ENCODE peak calls at places on chromosomes 7 and 10, in nine cellular contexts. One of them, this sample, is unnamed.

GRCh38 chr10:119211176-119211575 is 3.8 kb downstream of the GRK5 start:
- DNase-seq in GM23338: no peak
- DNase-seq in stomach: no peak
- DNase-seq in K562: no peak
- DNase-seq in transverse colon: no peak
- DNase-seq in prostate gland: no peak
- DNase-seq in esophagus muscularis mucosa: no peak
- DNase-seq in spleen: no peak
- DNase-seq in HCT116: no peak
- DNase-seq in this sample: no peak

GRCh38 chr10:117216611-117217195 is 19.4 kb downstream of the KCNK18 start:
- DNase-seq in stomach: peak
- DNase-seq in GM23338: peak
- DNase-seq in HCT116: peak
- DNase-seq in K562: peak
- DNase-seq in esophagus muscularis mucosa: no peak
- DNase-seq in prostate gland: peak
- DNase-seq in spleen: peak
- DNase-seq in transverse colon: peak
- DNase-seq in this sample: peak

GRCh38 chr7:129843982-129844840 is 108.5 kb downstream of the UBE2H start:
- DNase-seq in GM23338: peak
- DNase-seq in K562: peak
- DNase-seq in spleen: no peak
- DNase-seq in esophagus muscularis mucosa: no peak
- DNase-seq in transverse colon: no peak
- DNase-seq in stomach: no peak
- DNase-seq in prostate gland: no peak
- DNase-seq in HCT116: no peak
- DNase-seq in this sample: no peak

GRCh38 chr7:14687777-14688176 is 214.8 kb downstream of the DGKB start:
- DNase-seq in stomach: no peak
- DNase-seq in K562: no peak
- DNase-seq in HCT116: no peak
- DNase-seq in transverse colon: no peak
- DNase-seq in spleen: no peak
- DNase-seq in GM23338: no peak
- DNase-seq in prostate gland: no peak
- DNase-seq in esophagus muscularis mucosa: no peak
- DNase-seq in this sample: no peak

GRCh38 chr7:156005202-156005821 is 193.0 kb upstream of the SHH start:
- DNase-seq in prostate gland: no peak
- DNase-seq in GM23338: no peak
- DNase-seq in transverse colon: no peak
- DNase-seq in spleen: no peak
- DNase-seq in esophagus muscularis mucosa: no peak
- DNase-seq in HCT116: no peak
- DNase-seq in K562: no peak
- DNase-seq in stomach: peak
- DNase-seq in this sample: no peak

GRCh38 chr10:6239213-6239991 is 36.7 kb downstream of the PFKFB3 start:
- DNase-seq in stomach: peak
- DNase-seq in esophagus muscularis mucosa: no peak
- DNase-seq in K562: peak
- DNase-seq in GM23338: no peak
- DNase-seq in prostate gland: no peak
- DNase-seq in HCT116: peak
- DNase-seq in transverse colon: peak
- DNase-seq in spleen: no peak
- DNase-seq in this sample: peak

GRCh38 chr7:18939771-18940576 is 177.5 kb downstream of the TWIST1 start:
- DNase-seq in HCT116: no peak
- DNase-seq in stomach: no peak
- DNase-seq in spleen: no peak
- DNase-seq in prostate gland: no peak
- DNase-seq in transverse colon: no peak
- DNase-seq in GM23338: peak
- DNase-seq in K562: no peak
- DNase-seq in esophagus muscularis mucosa: no peak
- DNase-seq in this sample: no peak

GRCh38 chr10:29266641-29267040 is 22.2 kb upstream of the LYZL1 start:
- DNase-seq in K562: no peak
- DNase-seq in GM23338: peak
- DNase-seq in HCT116: no peak
- DNase-seq in prostate gland: no peak
- DNase-seq in esophagus muscularis mucosa: no peak
- DNase-seq in stomach: no peak
- DNase-seq in spleen: no peak
- DNase-seq in transverse colon: no peak
- DNase-seq in this sample: no peak

GRCh38 chr10:44416021-44416758 is 31.3 kb upstream of the CXCL12 start:
- DNase-seq in spleen: peak
- DNase-seq in HCT116: no peak
- DNase-seq in prostate gland: no peak
- DNase-seq in GM23338: no peak
- DNase-seq in K562: no peak
- DNase-seq in transverse colon: no peak
- DNase-seq in stomach: no peak
- DNase-seq in esophagus muscularis mucosa: peak
- DNase-seq in this sample: no peak

GRCh38 chr7:148697256-148697841 is 1.4 kb upstream of the CUL1 start:
- DNase-seq in esophagus muscularis mucosa: no peak
- DNase-seq in prostate gland: peak
- DNase-seq in HCT116: no peak
- DNase-seq in stomach: no peak
- DNase-seq in GM23338: no peak
- DNase-seq in spleen: no peak
- DNase-seq in K562: no peak
- DNase-seq in transverse colon: peak
- DNase-seq in this sample: peak

GRCh38 chr7:4343272-4344000 is 338.7 kb upstream of the FOXK1 start:
- DNase-seq in GM23338: no peak
- DNase-seq in K562: no peak
- DNase-seq in esophagus muscularis mucosa: no peak
- DNase-seq in spleen: no peak
- DNase-seq in prostate gland: no peak
- DNase-seq in HCT116: no peak
- DNase-seq in transverse colon: no peak
- DNase-seq in stomach: no peak
- DNase-seq in this sample: no peak

GRCh38 chr10:69460576-69461242 is 9.4 kb downstream of the TSPAN15 start:
- DNase-seq in stomach: no peak
- DNase-seq in K562: no peak
- DNase-seq in HCT116: no peak
- DNase-seq in GM23338: no peak
- DNase-seq in esophagus muscularis mucosa: no peak
- DNase-seq in spleen: peak
- DNase-seq in transverse colon: no peak
- DNase-seq in prostate gland: no peak
- DNase-seq in this sample: no peak

GRCh38 chr7:121480058-121480457 is 84.0 kb upstream of the FAM3C start:
- DNase-seq in spleen: no peak
- DNase-seq in transverse colon: no peak
- DNase-seq in GM23338: peak
- DNase-seq in prostate gland: peak
- DNase-seq in stomach: no peak
- DNase-seq in esophagus muscularis mucosa: no peak
- DNase-seq in HCT116: no peak
- DNase-seq in K562: no peak
- DNase-seq in this sample: no peak

GRCh38 chr10:111522551-111522950 is 445.7 kb downstream of the ADRA2A start:
- DNase-seq in prostate gland: no peak
- DNase-seq in transverse colon: no peak
- DNase-seq in esophagus muscularis mucosa: no peak
- DNase-seq in K562: no peak
- DNase-seq in HCT116: no peak
- DNase-seq in stomach: no peak
- DNase-seq in GM23338: no peak
- DNase-seq in spleen: no peak
- DNase-seq in this sample: no peak

GRCh38 chr10:104122273-104123107 is 519 bp downstream of the SFR1 start:
- DNase-seq in HCT116: no peak
- DNase-seq in GM23338: peak
- DNase-seq in spleen: no peak
- DNase-seq in prostate gland: no peak
- DNase-seq in stomach: no peak
- DNase-seq in transverse colon: no peak
- DNase-seq in esophagus muscularis mucosa: no peak
- DNase-seq in K562: no peak
- DNase-seq in this sample: no peak

GRCh38 chr10:72574636-72575035 is 51.2 kb downstream of the MICU1 start:
- DNase-seq in K562: no peak
- DNase-seq in GM23338: no peak
- DNase-seq in esophagus muscularis mucosa: no peak
- DNase-seq in transverse colon: no peak
- DNase-seq in prostate gland: no peak
- DNase-seq in stomach: no peak
- DNase-seq in spleen: no peak
- DNase-seq in HCT116: no peak
- DNase-seq in this sample: no peak

GRCh38 chr10:69684020-69684980 is 54.3 kb downstream of the FAM241B start:
- DNase-seq in K562: no peak
- DNase-seq in esophagus muscularis mucosa: no peak
- DNase-seq in GM23338: no peak
- DNase-seq in stomach: peak
- DNase-seq in transverse colon: peak
- DNase-seq in prostate gland: peak
- DNase-seq in HCT116: no peak
- DNase-seq in spleen: no peak
- DNase-seq in this sample: peak

GRCh38 chr7:130904792-130905191 is 170.8 kb upstream of the KLF14 start:
- DNase-seq in GM23338: no peak
- DNase-seq in transverse colon: no peak
- DNase-seq in K562: no peak
- DNase-seq in prostate gland: no peak
- DNase-seq in stomach: no peak
- DNase-seq in HCT116: no peak
- DNase-seq in spleen: no peak
- DNase-seq in esophagus muscularis mucosa: no peak
- DNase-seq in this sample: no peak

GRCh38 chr7:130907439-130907838 is 173.4 kb upstream of the KLF14 start:
- DNase-seq in K562: no peak
- DNase-seq in GM23338: no peak
- DNase-seq in stomach: no peak
- DNase-seq in esophagus muscularis mucosa: no peak
- DNase-seq in HCT116: no peak
- DNase-seq in spleen: no peak
- DNase-seq in transverse colon: no peak
- DNase-seq in prostate gland: no peak
- DNase-seq in this sample: no peak

GRCh38 chr7:130908345-130909160 is 174.5 kb upstream of the KLF14 start:
- DNase-seq in stomach: no peak
- DNase-seq in prostate gland: no peak
- DNase-seq in transverse colon: no peak
- DNase-seq in spleen: no peak
- DNase-seq in esophagus muscularis mucosa: no peak
- DNase-seq in K562: no peak
- DNase-seq in GM23338: no peak
- DNase-seq in HCT116: no peak
- DNase-seq in this sample: no peak

GRCh38 chr7:130904031-130904757 is 170.2 kb upstream of the KLF14 start:
- DNase-seq in prostate gland: no peak
- DNase-seq in esophagus muscularis mucosa: no peak
- DNase-seq in GM23338: no peak
- DNase-seq in transverse colon: no peak
- DNase-seq in K562: peak
- DNase-seq in spleen: no peak
- DNase-seq in stomach: no peak
- DNase-seq in HCT116: peak
- DNase-seq in this sample: no peak

GRCh38 chr7:130906575-130906974 is 172.6 kb upstream of the KLF14 start:
- DNase-seq in HCT116: no peak
- DNase-seq in transverse colon: no peak
- DNase-seq in K562: no peak
- DNase-seq in prostate gland: no peak
- DNase-seq in stomach: no peak
- DNase-seq in GM23338: no peak
- DNase-seq in esophagus muscularis mucosa: no peak
- DNase-seq in spleen: no peak
- DNase-seq in this sample: no peak
- H3K4me3 ChIP-seq in HCT116: no peak
- H3K4me3 ChIP-seq in transverse colon: no peak
- H3K4me3 ChIP-seq in K562: no peak
- H3K4me3 ChIP-seq in prostate gland: no peak
- H3K4me3 ChIP-seq in stomach: no peak
- H3K4me3 ChIP-seq in GM23338: no peak
- H3K4me3 ChIP-seq in esophagus muscularis mucosa: no peak
- H3K4me3 ChIP-seq in spleen: no peak
- H3K4me3 ChIP-seq in this sample: no peak

GRCh38 chr7:50267525-50268041 is 36.9 kb upstream of the IKZF1 start:
- DNase-seq in transverse colon: no peak
- DNase-seq in HCT116: no peak
- DNase-seq in prostate gland: no peak
- DNase-seq in esophagus muscularis mucosa: no peak
- DNase-seq in K562: no peak
- DNase-seq in stomach: no peak
- DNase-seq in GM23338: no peak
- DNase-seq in spleen: no peak
- DNase-seq in this sample: no peak
- H3K27ac ChIP-seq in transverse colon: peak
- H3K27ac ChIP-seq in HCT116: no peak
- H3K27ac ChIP-seq in prostate gland: no peak
- H3K27ac ChIP-seq in esophagus muscularis mucosa: no peak
- H3K27ac ChIP-seq in K562: no peak
- H3K27ac ChIP-seq in stomach: peak
- H3K27ac ChIP-seq in GM23338: no peak
- H3K27ac ChIP-seq in spleen: peak
- H3K27ac ChIP-seq in this sample: no peak

GRCh38 chr10:33273295-33274002 is 61.0 kb downstream of the NRP1 start:
- DNase-seq in K562: no peak
- DNase-seq in spleen: no peak
- DNase-seq in HCT116: no peak
- DNase-seq in transverse colon: peak
- DNase-seq in esophagus muscularis mucosa: peak
- DNase-seq in stomach: peak
- DNase-seq in prostate gland: peak
- DNase-seq in GM23338: peak
- DNase-seq in this sample: peak
- TF ChIP-seq POLR2AphosphoS5 in K562: no peak
- TF ChIP-seq POLR2AphosphoS5 in spleen: peak
- TF ChIP-seq POLR2AphosphoS5 in HCT116: no peak
- TF ChIP-seq POLR2AphosphoS5 in transverse colon: peak
- TF ChIP-seq POLR2AphosphoS5 in esophagus muscularis mucosa: peak
- TF ChIP-seq POLR2AphosphoS5 in stomach: peak
- TF ChIP-seq POLR2AphosphoS5 in prostate gland: peak
- TF ChIP-seq POLR2AphosphoS5 in GM23338: no peak
- TF ChIP-seq POLR2AphosphoS5 in this sample: peak

DNA sequence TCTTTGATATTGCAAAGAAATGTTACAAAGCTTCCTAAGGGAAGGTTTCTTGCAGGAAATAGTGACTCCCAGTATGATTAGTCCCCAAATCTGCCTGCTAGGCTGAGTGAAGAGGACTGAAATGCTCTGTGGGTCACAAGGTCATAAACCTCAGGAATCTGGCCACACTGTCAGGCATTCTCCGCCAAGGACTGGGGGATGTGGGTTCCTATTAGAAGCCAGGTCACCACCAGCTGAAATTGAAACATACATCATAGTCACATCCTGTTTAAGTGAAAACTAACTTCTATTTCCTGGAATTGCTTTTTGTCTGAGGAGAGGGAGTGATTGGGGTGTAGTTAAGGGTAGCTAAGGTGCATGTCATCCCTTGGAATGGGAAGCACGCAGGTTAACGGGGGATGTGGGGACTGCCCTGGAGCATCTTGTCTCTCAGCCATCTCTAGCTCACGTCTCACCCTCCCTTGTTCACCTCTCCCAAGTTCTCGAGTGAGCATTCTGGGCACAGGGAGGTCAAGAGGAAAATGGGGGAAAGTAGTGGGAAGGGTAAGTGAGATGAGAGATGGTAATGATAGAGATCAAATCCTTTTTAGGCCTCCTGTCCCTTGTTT is 12.0 kb upstream of the GSAP start:
- DNase-seq in HCT116: no peak
- DNase-seq in K562: no peak
- DNase-seq in spleen: no peak
- DNase-seq in stomach: no peak
- DNase-seq in prostate gland: no peak
- DNase-seq in transverse colon: peak
- DNase-seq in GM23338: peak
- DNase-seq in esophagus muscularis mucosa: no peak
- DNase-seq in this sample: no peak
- H3K4me3 ChIP-seq in HCT116: no peak
- H3K4me3 ChIP-seq in K562: no peak
- H3K4me3 ChIP-seq in spleen: no peak
- H3K4me3 ChIP-seq in stomach: no peak
- H3K4me3 ChIP-seq in prostate gland: no peak
- H3K4me3 ChIP-seq in transverse colon: no peak
- H3K4me3 ChIP-seq in GM23338: no peak
- H3K4me3 ChIP-seq in esophagus muscularis mucosa: no peak
- H3K4me3 ChIP-seq in this sample: no peak

This sample was measured in breast epithelium.